ENCODE peak calls at places on chromosomes 12 and 14, in eight cellular contexts. C is naive thymus-derived CD4-positive, alpha-beta T cell; D is hepatocyte; Y is DND-41; N is small intestine; L is CD8-positive, alpha-beta T cell; I is mesendoderm; M is pancreas. R is an unnamed sample. For H3K27me3, the result is how much of the 10 kb centered on the place peaks cover.

GRCh38 chr12:131233737-131234474 is 280.2 kb downstream of the ADGRD1 start:
- DNase-seq in M (no peak), L (no peak), Y (no peak), I (no peak), D (no peak), C (no peak), N (no peak), R (no peak)

GRCh38 chr12:103499571-103499970 is 3.8 kb upstream of the C12orf42 start:
- DNase-seq in N (no peak), C (no peak), L (no peak), I (no peak), D (no peak), Y (no peak), M (no peak), R (no peak)

GRCh38 chr12:3315201-3315661 is 175.8 kb upstream of the PRMT8 start:
- DNase-seq in Y (no peak), L (no peak), C (no peak), D (no peak), I (no peak), N (peak), M (peak), R (no peak)

GRCh38 chr12:108696111-108696995 is 35.0 kb downstream of the CORO1C start:
- DNase-seq in D (peak), L (no peak), M (no peak), C (no peak), I (no peak), N (no peak), Y (peak), R (no peak)

GRCh38 chr12:18861287-18861858 is 123.5 kb downstream of the CAPZA3 start:
- DNase-seq in L (no peak), C (no peak), N (peak), Y (no peak), I (no peak), M (no peak), D (peak), R (peak)

GRCh38 chr14:45526715-45527549 is 273.9 kb upstream of the MIS18BP1 start:
- DNase-seq in N (no peak), D (peak), I (peak), L (no peak), M (peak), Y (peak), C (no peak), R (no peak)

GRCh38 chr14:70107309-70107708 is 81.4 kb downstream of the SLC8A3 start:
- DNase-seq in L (no peak), C (no peak), M (no peak), D (no peak), Y (no peak), N (no peak), I (no peak), R (no peak)

GRCh38 chr12:46546634-46547273 is 174.2 kb upstream of the SLC38A2 start:
- DNase-seq in I (no peak), N (peak), C (no peak), D (no peak), M (no peak), Y (no peak), L (no peak), R (no peak)

GRCh38 chr12:25377475-25378179 is 126.9 kb upstream of the KRAS start:
- DNase-seq in C (peak), N (no peak), I (peak), D (peak), L (peak), Y (no peak), M (no peak), R (peak)

GRCh38 chr12:15797818-15798217 is 8.6 kb upstream of the EPS8 start:
- DNase-seq in Y (no peak), L (no peak), C (no peak), I (no peak), M (no peak), N (peak), D (no peak), R (no peak)

DNA sequence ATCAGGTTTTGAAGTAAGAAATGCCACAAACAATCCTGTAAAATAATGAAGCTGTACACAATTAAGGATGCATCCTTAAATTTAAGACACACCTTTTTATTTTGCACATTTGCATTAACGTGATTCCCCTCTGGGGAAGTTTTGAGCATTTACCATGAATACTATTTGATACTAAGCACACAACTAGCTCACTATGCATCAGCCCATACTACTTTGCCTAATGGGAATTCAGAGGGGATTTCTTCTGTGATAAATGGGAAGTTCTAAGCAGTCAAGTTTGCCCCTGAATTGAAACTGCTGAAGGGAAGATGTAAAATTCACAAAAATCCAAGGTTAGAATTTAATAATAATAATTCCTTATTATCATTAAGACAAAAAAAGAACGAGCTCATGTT is 27.4 kb downstream of the SINHCAF start:
- DNase-seq in M (no peak), N (no peak), I (no peak), Y (no peak), D (no peak), L (no peak), C (no peak), R (no peak)
- H3K27ac ChIP-seq in M (no peak), N (no peak), I (no peak), Y (no peak), D (no peak), L (no peak), C (peak), R (no peak)

GRCh38 chr12:54026640-54027441 is 1.4 kb upstream of the HOXC6 start:
- DNase-seq in N (no peak), L (no peak), D (no peak), M (no peak), I (no peak), Y (no peak), C (no peak), R (no peak)

GRCh38 chr12:54027442-54027786 is 826 bp upstream of the HOXC6 start:
- DNase-seq in Y (no peak), C (no peak), N (no peak), M (no peak), L (no peak), D (no peak), I (no peak), R (no peak)

GRCh38 chr12:54024581-54024980 is 3.7 kb upstream of the HOXC6 start:
- DNase-seq in L (no peak), I (no peak), C (no peak), N (no peak), M (no peak), D (no peak), Y (no peak), R (no peak)

GRCh38 chr12:54024127-54024526 is 4.1 kb upstream of the HOXC6 start:
- DNase-seq in I (no peak), M (no peak), D (no peak), L (no peak), C (no peak), Y (no peak), N (no peak), R (no peak)

DNA sequence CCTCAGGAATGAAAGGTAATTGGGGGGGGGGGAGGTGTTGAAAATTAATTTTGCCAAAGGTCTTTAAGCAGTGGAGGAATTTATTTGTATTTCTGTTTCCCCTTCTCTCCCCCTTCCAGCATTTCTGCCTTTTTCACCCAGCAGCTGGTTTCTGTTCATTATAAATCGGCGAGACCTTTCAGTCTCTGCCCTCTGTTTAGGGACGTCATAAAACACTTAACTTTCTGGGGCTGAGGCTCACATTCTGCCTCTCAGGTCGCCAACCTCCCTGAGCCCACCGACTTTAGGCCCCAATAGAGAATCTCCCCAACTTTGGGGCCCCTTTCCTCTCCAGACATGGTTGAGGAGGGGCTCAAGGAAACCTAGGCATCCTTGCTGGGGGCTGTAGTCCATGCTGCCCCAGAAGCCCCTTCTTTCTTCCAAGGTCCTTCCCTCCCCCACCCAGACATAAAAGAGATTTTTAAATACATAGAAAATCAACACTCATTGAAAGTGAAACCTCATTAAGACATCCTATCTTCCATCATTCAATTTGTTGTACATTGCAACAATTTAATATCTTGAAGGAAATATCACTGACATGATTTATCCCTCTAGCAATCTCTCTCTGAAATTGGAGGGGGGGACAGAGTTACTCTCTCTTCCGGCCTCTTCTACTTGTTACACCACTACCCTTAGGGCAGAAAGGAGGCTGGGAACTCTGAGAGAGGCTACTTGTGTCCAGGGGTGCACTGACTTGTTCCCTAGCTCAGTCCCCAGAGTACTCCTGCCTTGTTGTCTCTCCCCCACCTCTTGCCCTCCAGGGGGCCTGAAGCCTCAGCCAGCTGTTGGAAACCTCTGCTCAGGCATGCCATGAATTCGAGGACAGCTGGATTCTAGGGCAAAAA is 2.5 kb upstream of the HOXC6 start:
- DNase-seq in Y (no peak), L (no peak), C (no peak), M (no peak), D (no peak), N (no peak), I (no peak), R (no peak)
- H3K27me3 ChIP-seq in Y (half or more), L (half or more), C (under half), M (under half), D (half or more), N (under half), I (half or more), R (half or more)

DNA sequence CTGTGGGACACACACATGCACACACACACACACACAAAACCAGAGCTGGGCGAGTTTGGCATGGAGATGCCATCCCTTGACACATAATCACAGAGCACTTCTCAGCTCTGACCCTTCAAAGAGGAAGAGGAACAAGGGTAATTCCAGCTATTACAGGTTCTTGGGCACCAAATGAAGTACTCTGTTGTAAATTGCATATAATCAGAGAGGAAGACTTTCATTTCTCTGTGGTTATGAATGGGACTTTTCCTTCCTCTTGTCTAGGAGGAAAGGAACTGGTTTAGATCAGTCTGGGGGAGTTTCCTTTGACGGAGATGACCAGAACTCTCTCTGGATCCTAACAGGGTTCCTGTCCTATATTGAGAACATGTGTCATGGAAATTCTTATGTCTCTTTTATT is 26.4 kb upstream of the FGF6 start:
- DNase-seq in Y (no peak), I (no peak), N (no peak), M (no peak), C (no peak), D (no peak), L (no peak), R (no peak)
- H3K27ac ChIP-seq in Y (no peak), I (no peak), N (no peak), M (no peak), C (no peak), D (no peak), L (no peak), R (no peak)

GRCh38 chr12:132258543-132258942 is 70.8 kb downstream of the GALNT9 start:
- DNase-seq in N (no peak), I (no peak), L (no peak), Y (no peak), C (no peak), D (no peak), M (peak), R (no peak)

GRCh38 chr12:132260721-132261120 is 68.7 kb downstream of the GALNT9 start:
- DNase-seq in Y (no peak), I (no peak), N (no peak), D (no peak), C (no peak), L (no peak), M (no peak), R (no peak)

GRCh38 chr12:132257955-132258490 is 71.4 kb downstream of the GALNT9 start:
- DNase-seq in D (no peak), I (no peak), C (no peak), L (no peak), Y (no peak), M (no peak), N (no peak), R (no peak)

GRCh38 chr12:132259872-132260695 is 69.3 kb downstream of the GALNT9 start:
- DNase-seq in C (no peak), I (no peak), L (no peak), D (no peak), N (no peak), Y (no peak), M (peak), R (no peak)

GRCh38 chr12:132259364-132259871 is 70.0 kb downstream of the GALNT9 start:
- DNase-seq in L (no peak), Y (peak), N (no peak), I (no peak), C (no peak), M (peak), D (no peak), R (no peak)
- H3K27me3 ChIP-seq in L (under half), Y (under half), N (under half), I (under half), C (under half), M (under half), D (under half), R (under half)

GRCh38 chr12:11815397-11815796 is 165.9 kb downstream of the ETV6 start:
- DNase-seq in N (no peak), C (no peak), M (no peak), Y (no peak), L (no peak), D (no peak), I (no peak), R (no peak)

GRCh38 chr12:11813422-11813813 is 163.9 kb downstream of the ETV6 start:
- DNase-seq in Y (no peak), D (no peak), M (no peak), C (no peak), I (peak), L (no peak), N (no peak), R (no peak)

GRCh38 chr12:11812558-11813421 is 163.3 kb downstream of the ETV6 start:
- DNase-seq in Y (peak), I (peak), M (no peak), D (peak), C (no peak), N (no peak), L (no peak), R (no peak)

GRCh38 chr12:11810962-11811361 is 161.5 kb downstream of the ETV6 start:
- DNase-seq in L (no peak), D (no peak), M (no peak), N (no peak), Y (no peak), C (no peak), I (no peak), R (no peak)

GRCh38 chr12:11814362-11814761 is 164.9 kb downstream of the ETV6 start:
- DNase-seq in Y (peak), D (peak), C (no peak), I (peak), M (no peak), L (no peak), N (no peak), R (no peak)
- H3K27ac ChIP-seq in Y (peak), D (peak), C (no peak), I (no peak), M (no peak), L (no peak), N (no peak), R (no peak)

DNA sequence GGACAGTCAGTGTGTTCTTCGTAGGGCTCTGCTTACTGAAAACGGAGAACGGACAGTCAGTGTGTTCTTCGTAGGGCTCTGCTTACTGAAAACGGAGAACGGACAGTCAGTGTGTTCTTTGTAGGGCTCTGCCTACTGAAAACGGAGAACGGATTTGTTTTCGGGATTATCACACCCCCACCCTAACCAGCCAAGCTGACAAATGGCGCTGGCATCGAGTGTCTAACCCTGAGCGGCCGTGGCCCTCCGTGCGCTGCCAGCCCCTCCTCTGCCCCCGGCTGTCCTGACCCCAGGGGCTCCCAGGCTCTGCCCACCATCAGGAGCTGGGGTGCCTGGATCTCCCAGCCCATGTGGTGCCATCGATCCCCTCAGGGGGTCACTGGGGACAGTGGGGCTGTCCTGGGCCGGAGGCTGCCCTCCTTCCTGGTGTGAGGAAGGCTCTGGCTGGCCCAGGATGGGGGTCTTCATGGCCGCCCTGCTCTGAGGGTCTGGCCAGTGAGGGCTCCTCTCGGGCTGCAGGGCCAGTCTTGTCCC is 57.3 kb downstream of the FBRSL1 start:
- DNase-seq in D (no peak), M (no peak), N (no peak), I (no peak), Y (no peak), L (no peak), C (no peak), R (no peak)
- H3K27me3 ChIP-seq in D (under half), M (under half), N (under half), I (under half), Y (under half), L (under half), C (under half), R (under half)

DNA sequence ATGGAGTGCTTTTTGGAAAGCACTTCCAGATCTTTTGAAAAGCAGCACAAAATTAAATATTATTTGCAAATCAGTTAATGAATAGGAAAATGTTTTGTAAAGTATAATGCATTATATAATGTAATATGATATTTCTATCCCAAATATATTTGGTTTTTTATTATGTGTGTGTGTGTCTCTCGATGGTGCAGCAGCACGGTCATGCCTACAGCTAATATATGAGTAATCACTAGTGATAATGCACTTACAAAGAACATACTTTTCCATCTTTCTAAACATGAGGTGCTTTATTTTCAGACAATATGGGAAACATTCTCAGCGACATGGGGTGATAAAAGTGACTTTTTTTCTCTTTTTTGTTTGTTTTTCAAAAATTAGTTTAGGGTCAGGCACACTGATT is 1.3 kb upstream of the EEA1 start:
- DNase-seq in I (no peak), L (no peak), N (no peak), M (no peak), Y (no peak), D (no peak), C (no peak), R (no peak)
- H3K27ac ChIP-seq in I (no peak), L (no peak), N (no peak), M (peak), Y (no peak), D (peak), C (no peak), R (no peak)

DNA sequence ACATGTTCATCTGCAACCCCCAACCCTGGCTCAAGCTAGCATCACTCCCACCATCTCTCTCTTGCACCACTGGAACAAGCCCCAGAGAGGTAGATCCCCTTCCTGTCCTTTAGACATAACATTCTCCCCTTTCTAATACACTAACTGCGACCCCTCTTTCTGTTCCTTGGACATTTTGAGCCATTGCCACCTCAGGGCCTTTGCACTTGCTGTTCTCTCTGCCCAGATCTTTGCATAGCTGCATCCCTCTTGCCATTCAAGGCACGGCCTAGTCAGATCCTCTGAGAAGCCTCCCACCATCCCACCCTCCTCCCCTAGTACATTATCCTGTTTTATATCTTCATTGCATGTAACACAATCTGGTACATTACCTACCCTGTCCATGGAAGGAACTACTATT is 16.5 kb downstream of the FOXN3 start:
- DNase-seq in L (no peak), N (no peak), M (no peak), I (no peak), D (no peak), Y (no peak), C (no peak), R (no peak)
- H3K27me3 ChIP-seq in L (under half), N (under half), M (under half), I (under half), D (under half), Y (under half), C (under half), R (under half)

DNA sequence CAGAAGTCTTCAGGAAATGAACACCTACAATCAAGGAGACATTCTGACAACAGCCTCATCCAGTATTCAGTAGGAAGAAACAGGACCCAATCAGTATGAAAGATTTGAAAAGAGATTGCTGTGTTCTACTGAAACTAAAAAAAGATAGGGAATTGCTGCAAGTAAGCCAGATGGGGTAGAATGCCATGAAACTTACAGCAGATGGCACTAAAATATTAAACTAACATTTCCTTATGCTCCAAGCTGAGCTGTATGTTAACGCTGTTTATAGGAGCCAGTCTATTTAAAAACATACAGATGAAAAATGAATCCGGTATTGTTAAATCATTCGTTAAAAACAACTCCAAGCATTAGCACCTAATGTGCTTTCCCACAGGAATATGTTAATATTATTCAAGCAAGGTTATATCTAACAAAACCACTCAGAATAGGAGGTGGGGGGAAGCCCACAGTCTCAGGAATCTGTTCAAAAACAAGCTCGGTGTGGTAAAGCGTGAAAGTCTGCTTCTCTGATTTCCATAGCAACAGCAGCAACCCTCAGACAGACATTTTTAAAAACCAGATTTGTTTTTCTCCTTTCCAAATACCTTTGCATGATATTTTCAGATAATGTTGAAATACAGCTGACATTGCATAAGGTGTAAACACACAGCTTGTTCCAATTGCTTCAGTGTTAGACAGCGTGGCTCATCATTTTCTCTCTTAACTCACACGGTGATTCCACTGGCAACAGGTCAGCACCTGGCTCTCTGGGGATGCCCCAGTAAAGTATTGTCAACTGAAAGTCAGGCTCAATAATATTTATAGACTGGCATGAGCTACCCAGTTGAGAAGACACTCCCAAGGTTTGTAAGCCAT is 131.4 kb upstream of the CCDC175 start:
- DNase-seq in M (no peak), I (no peak), N (no peak), C (no peak), D (no peak), L (no peak), Y (no peak), R (no peak)
- H3K27ac ChIP-seq in M (no peak), I (no peak), N (no peak), C (no peak), D (no peak), L (no peak), Y (no peak), R (no peak)

R was measured in CD4-positive, alpha-beta memory T cell.